ENCODE peak calls at places on chromosomes 12 and 14, in six cellular contexts. S is HCT116, B is A549, D is HL-60, T is GM12878, V is Panc1. L is an unnamed sample.

GRCh38 chr14:72513346-72513745 is 380.6 kb downstream of the DPF3 start:
- DNase-seq in S (no peak), B (no peak), D (no peak), T (no peak), V (no peak), L (no peak)

GRCh38 chr14:100200311-100200710 is 38.6 kb upstream of the YY1 start:
- DNase-seq in S (no peak), B (no peak), D (no peak), T (no peak), V (no peak), L (no peak)

GRCh38 chr14:72480465-72481243 is 413.2 kb downstream of the DPF3 start:
- DNase-seq in S (no peak), B (no peak), D (no peak), T (peak), V (no peak), L (no peak)

GRCh38 chr12:32559434-32559833 is 119.7 kb upstream of the DNM1L start:
- DNase-seq in S (no peak), B (no peak), D (no peak), T (no peak), V (no peak), L (no peak)

GRCh38 chr12:116547955-116548471 is 11.2 kb upstream of the MAP1LC3B2 start:
- DNase-seq in S (no peak), B (no peak), D (peak), T (no peak), V (no peak), L (peak)

GRCh38 chr12:81086342-81086741 is 8.5 kb downstream of the ACSS3 start:
- DNase-seq in S (no peak), B (no peak), D (no peak), T (no peak), V (no peak), L (peak)

GRCh38 chr12:80313184-80313583 is 130.9 kb upstream of the PTPRQ start:
- DNase-seq in S (no peak), B (no peak), D (no peak), T (no peak), V (no peak), L (no peak)

GRCh38 chr14:52412426-52412825 is 98.3 kb downstream of the PTGER2 start:
- DNase-seq in S (no peak), B (no peak), D (no peak), T (no peak), V (no peak), L (no peak)

GRCh38 chr12:88566430-88566829 is 13.8 kb downstream of the KITLG start:
- DNase-seq in S (no peak), B (no peak), D (no peak), T (no peak), V (no peak), L (no peak)

GRCh38 chr12:67645571-67645970 is 3.0 kb upstream of the DYRK2 start:
- DNase-seq in S (no peak), B (no peak), D (no peak), T (no peak), V (no peak), L (no peak)

GRCh38 chr12:26149963-26150362 is 25.1 kb upstream of the BHLHE41 start:
- DNase-seq in S (no peak), B (no peak), D (peak), T (no peak), V (no peak), L (no peak)

GRCh38 chr14:28751467-28752058 is 15.0 kb upstream of the FOXG1 start:
- DNase-seq in S (peak), B (peak), D (peak), T (peak), V (peak), L (peak)

GRCh38 chr12:124975276-124975675 is 13.7 kb downstream of the DHX37 start:
- DNase-seq in S (no peak), B (no peak), D (no peak), T (no peak), V (no peak), L (no peak)

GRCh38 chr14:37122288-37122687 is 50.1 kb downstream of the SLC25A21 start:
- DNase-seq in S (peak), B (peak), D (no peak), T (no peak), V (peak), L (peak)

GRCh38 chr14:89344871-89345270 is 72.2 kb downstream of the FOXN3 start:
- DNase-seq in S (no peak), B (no peak), D (no peak), T (no peak), V (no peak), L (no peak)

GRCh38 chr12:49244161-49244560 is 20.7 kb upstream of the TUBA1C start:
- DNase-seq in S (no peak), B (no peak), D (no peak), T (no peak), V (no peak), L (no peak)

DNA sequence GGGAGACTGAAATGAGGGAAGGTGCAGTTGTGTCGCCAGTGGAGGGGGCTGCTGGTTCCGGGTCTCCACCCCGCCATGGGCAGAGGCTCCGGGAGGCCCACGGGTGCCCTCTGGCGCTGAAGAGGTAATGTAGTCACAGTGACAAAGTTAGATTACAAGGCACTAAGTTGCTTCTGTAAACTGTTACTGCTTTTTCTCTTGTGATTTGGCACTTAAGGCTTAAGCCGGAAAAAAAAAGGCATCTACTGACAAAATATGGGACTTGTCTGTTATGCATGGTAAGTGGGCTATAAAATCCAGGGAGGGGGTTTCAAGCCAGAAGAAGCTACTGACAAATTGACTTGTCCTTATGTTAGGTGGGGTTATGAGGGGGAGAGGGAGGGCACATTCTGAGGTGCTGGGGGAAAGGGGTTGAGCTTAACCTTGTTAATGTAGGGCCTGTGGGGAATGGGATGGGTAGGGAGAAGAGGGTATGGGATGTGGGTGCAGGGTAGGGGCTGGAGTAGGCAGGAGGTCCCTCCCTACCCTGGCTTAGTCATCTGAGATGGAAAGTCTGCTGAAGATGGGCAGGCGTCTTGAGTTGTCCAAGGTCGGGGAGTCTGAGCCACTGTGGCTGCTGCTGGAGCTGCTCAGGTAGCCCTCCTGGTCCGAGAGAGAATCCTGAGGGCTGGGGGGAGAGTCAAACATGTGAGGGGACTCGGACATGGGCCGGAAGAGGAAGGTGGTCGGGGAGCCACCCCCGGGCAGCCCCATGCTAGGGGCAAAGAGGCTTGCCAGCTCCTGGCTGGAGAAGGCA is 3.7 kb downstream of the ZFP36L1 start:
- DNase-seq in S (no peak), B (peak), D (peak), T (no peak), V (no peak), L (peak)
- TF ChIP-seq REST in S (no peak), B (no peak), D (no peak), T (no peak), V (no peak), L (no peak)

GRCh38 chr12:102043928-102044327 is 17.9 kb downstream of the WASHC3 start:
- DNase-seq in S (no peak), B (no peak), D (no peak), T (no peak), V (no peak), L (no peak)
- TF ChIP-seq REST in S (no peak), B (no peak), D (no peak), T (no peak), V (no peak), L (no peak)

GRCh38 chr12:108854453-108855283 is 2.7 kb downstream of the SSH1 start:
- DNase-seq in S (peak), B (peak), D (no peak), T (peak), V (no peak), L (no peak)

GRCh38 chr12:108853426-108853825 is 4.0 kb downstream of the SSH1 start:
- DNase-seq in S (no peak), B (no peak), D (no peak), T (no peak), V (no peak), L (no peak)

GRCh38 chr12:108850854-108851573 is 6.4 kb downstream of the SSH1 start:
- DNase-seq in S (no peak), B (peak), D (no peak), T (peak), V (no peak), L (no peak)

GRCh38 chr12:108854055-108854452 is 3.3 kb downstream of the SSH1 start:
- DNase-seq in S (no peak), B (peak), D (peak), T (peak), V (no peak), L (no peak)

GRCh38 chr12:108852674-108853073 is 4.7 kb downstream of the SSH1 start:
- DNase-seq in S (no peak), B (peak), D (no peak), T (no peak), V (no peak), L (no peak)
- TF ChIP-seq REST in S (no peak), B (no peak), D (no peak), T (no peak), V (no peak), L (no peak)

GRCh38 chr14:105999361-106000028 is 473.1 kb downstream of the TMEM121 start:
- DNase-seq in S (peak), B (peak), D (peak), T (no peak), V (no peak), L (peak)
- TF ChIP-seq REST in S (no peak), B (no peak), D (no peak), T (no peak), V (no peak), L (no peak)

GRCh38 chr14:67965684-67966083 is 146.1 kb downstream of the RAD51B start:
- DNase-seq in S (no peak), B (no peak), D (no peak), T (no peak), V (no peak), L (no peak)

GRCh38 chr14:67963545-67963944 is 144.0 kb downstream of the RAD51B start:
- DNase-seq in S (no peak), B (no peak), D (no peak), T (no peak), V (no peak), L (no peak)

GRCh38 chr14:67963960-67964359 is 144.4 kb downstream of the RAD51B start:
- DNase-seq in S (no peak), B (no peak), D (no peak), T (no peak), V (no peak), L (no peak)

GRCh38 chr14:67962215-67962644 is 142.7 kb downstream of the RAD51B start:
- DNase-seq in S (no peak), B (no peak), D (peak), T (peak), V (no peak), L (no peak)

GRCh38 chr14:67964391-67964812 is 144.8 kb downstream of the RAD51B start:
- DNase-seq in S (no peak), B (peak), D (no peak), T (no peak), V (no peak), L (no peak)
- TF ChIP-seq REST in S (no peak), B (no peak), D (no peak), T (no peak), V (no peak), L (no peak)

GRCh38 chr14:91744068-91744480 is 12.2 kb upstream of the CATSPERB start:
- DNase-seq in S (peak), B (peak), D (no peak), T (no peak), V (no peak), L (no peak)
- TF ChIP-seq REST in S (no peak), B (no peak), D (no peak), T (no peak), V (no peak), L (no peak)